ENCODE peak calls at places on chromosome 1, in five cellular contexts. One of them, this sample, is unnamed.

GRCh38 chr1:46053734-46054133 is 78.7 kb downstream of the PIK3R3 start:
- DNase-seq in K562: no peak
- DNase-seq in transverse colon: no peak
- DNase-seq in HCT116: no peak
- DNase-seq in suprapubic skin: no peak
- DNase-seq in this sample: no peak

GRCh38 chr1:25088946-25089345 is 143.4 kb downstream of the SYF2 start:
- DNase-seq in K562: no peak
- DNase-seq in transverse colon: no peak
- DNase-seq in HCT116: no peak
- DNase-seq in suprapubic skin: no peak
- DNase-seq in this sample: no peak

GRCh38 chr1:19066248-19066873 is 109.9 kb upstream of the IFFO2 start:
- DNase-seq in K562: no peak
- DNase-seq in transverse colon: peak
- DNase-seq in HCT116: no peak
- DNase-seq in suprapubic skin: no peak
- DNase-seq in this sample: no peak

GRCh38 chr1:219988387-219988786 is 57.9 kb downstream of the EPRS1 start:
- DNase-seq in K562: no peak
- DNase-seq in transverse colon: no peak
- DNase-seq in HCT116: no peak
- DNase-seq in suprapubic skin: no peak
- DNase-seq in this sample: no peak

GRCh38 chr1:24558902-24559791 is 3.3 kb downstream of the NCMAP start:
- DNase-seq in K562: no peak
- DNase-seq in transverse colon: peak
- DNase-seq in HCT116: peak
- DNase-seq in suprapubic skin: no peak
- DNase-seq in this sample: peak

GRCh38 chr1:156816561-156817328 is at the start of gene SH2D2A:
- DNase-seq in K562: peak
- DNase-seq in transverse colon: peak
- DNase-seq in HCT116: no peak
- DNase-seq in suprapubic skin: no peak
- DNase-seq in this sample: peak

GRCh38 chr1:193321242-193321842 is 134.9 kb upstream of the B3GALT2 start:
- DNase-seq in K562: no peak
- DNase-seq in transverse colon: no peak
- DNase-seq in HCT116: no peak
- DNase-seq in suprapubic skin: no peak
- DNase-seq in this sample: no peak

GRCh38 chr1:85258536-85259117 is 835 bp downstream of the C1orf52 start:
- DNase-seq in K562: no peak
- DNase-seq in transverse colon: no peak
- DNase-seq in HCT116: no peak
- DNase-seq in suprapubic skin: no peak
- DNase-seq in this sample: no peak

GRCh38 chr1:60255565-60255964 is 182.0 kb upstream of the C1orf87 start:
- DNase-seq in K562: no peak
- DNase-seq in transverse colon: no peak
- DNase-seq in HCT116: no peak
- DNase-seq in suprapubic skin: no peak
- DNase-seq in this sample: no peak

GRCh38 chr1:158969855-158970254 is 38.5 kb downstream of the PYHIN1 start:
- DNase-seq in K562: no peak
- DNase-seq in transverse colon: no peak
- DNase-seq in HCT116: no peak
- DNase-seq in suprapubic skin: no peak
- DNase-seq in this sample: no peak

GRCh38 chr1:17819129-17819802 is 64.1 kb downstream of the ACTL8 start:
- DNase-seq in K562: no peak
- DNase-seq in transverse colon: no peak
- DNase-seq in HCT116: no peak
- DNase-seq in suprapubic skin: no peak
- DNase-seq in this sample: peak

GRCh38 chr1:84960371-84960770 is 36.5 kb downstream of the MCOLN2 start:
- DNase-seq in K562: no peak
- DNase-seq in transverse colon: no peak
- DNase-seq in HCT116: no peak
- DNase-seq in suprapubic skin: no peak
- DNase-seq in this sample: no peak

GRCh38 chr1:44603718-44604117 is 70.6 kb downstream of the TMEM53 start:
- DNase-seq in K562: no peak
- DNase-seq in transverse colon: peak
- DNase-seq in HCT116: no peak
- DNase-seq in suprapubic skin: no peak
- DNase-seq in this sample: peak

GRCh38 chr1:71908871-71909390 is 373.4 kb downstream of the NEGR1 start:
- DNase-seq in K562: no peak
- DNase-seq in transverse colon: no peak
- DNase-seq in HCT116: no peak
- DNase-seq in suprapubic skin: no peak
- DNase-seq in this sample: no peak

GRCh38 chr1:224544276-224544675 is 71.8 kb upstream of the CNIH3 start:
- DNase-seq in K562: no peak
- DNase-seq in transverse colon: no peak
- DNase-seq in HCT116: no peak
- DNase-seq in suprapubic skin: no peak
- DNase-seq in this sample: no peak

GRCh38 chr1:224542783-224543440 is 73.2 kb upstream of the CNIH3 start:
- DNase-seq in K562: peak
- DNase-seq in transverse colon: no peak
- DNase-seq in HCT116: peak
- DNase-seq in suprapubic skin: no peak
- DNase-seq in this sample: no peak

GRCh38 chr1:224544711-224545110 is 71.4 kb upstream of the CNIH3 start:
- DNase-seq in K562: no peak
- DNase-seq in transverse colon: no peak
- DNase-seq in HCT116: no peak
- DNase-seq in suprapubic skin: no peak
- DNase-seq in this sample: no peak

GRCh38 chr1:224541901-224542610 is 74.1 kb upstream of the CNIH3 start:
- DNase-seq in K562: no peak
- DNase-seq in transverse colon: no peak
- DNase-seq in HCT116: no peak
- DNase-seq in suprapubic skin: no peak
- DNase-seq in this sample: no peak

GRCh38 chr1:224543453-224543852 is 72.7 kb upstream of the CNIH3 start:
- DNase-seq in K562: no peak
- DNase-seq in transverse colon: no peak
- DNase-seq in HCT116: no peak
- DNase-seq in suprapubic skin: no peak
- DNase-seq in this sample: no peak
- H3K27ac ChIP-seq in K562: peak
- H3K27ac ChIP-seq in transverse colon: no peak
- H3K27ac ChIP-seq in HCT116: peak
- H3K27ac ChIP-seq in suprapubic skin: peak
- H3K27ac ChIP-seq in this sample: no peak

DNA sequence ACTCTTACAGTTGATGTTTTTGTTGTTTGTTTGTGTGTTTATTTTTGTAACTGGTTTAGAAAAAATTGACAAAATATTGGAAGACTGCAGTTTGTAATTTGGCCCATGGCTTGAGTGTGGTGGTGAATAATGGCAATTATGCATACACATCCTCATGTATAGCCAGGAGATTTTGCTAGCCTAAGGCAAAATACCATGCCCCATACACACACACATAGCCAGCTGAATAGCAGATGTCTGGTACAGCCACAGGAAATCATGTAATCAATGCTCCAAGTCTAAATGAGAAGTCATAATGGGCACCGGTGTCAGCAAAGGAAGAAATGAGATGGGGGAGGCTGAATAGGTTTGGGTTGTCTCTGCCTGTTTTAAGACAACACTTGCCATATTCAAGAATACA is 135.2 kb upstream of the COA6 start:
- DNase-seq in K562: no peak
- DNase-seq in transverse colon: no peak
- DNase-seq in HCT116: no peak
- DNase-seq in suprapubic skin: no peak
- DNase-seq in this sample: no peak
- TF ChIP-seq POLR2A in K562: no peak
- TF ChIP-seq POLR2A in transverse colon: no peak
- TF ChIP-seq POLR2A in HCT116: no peak
- TF ChIP-seq POLR2A in suprapubic skin: no peak
- TF ChIP-seq POLR2A in this sample: no peak

GRCh38 chr1:186442651-186443114 is 18.2 kb downstream of the PDC start:
- DNase-seq in K562: no peak
- DNase-seq in transverse colon: no peak
- DNase-seq in HCT116: no peak
- DNase-seq in suprapubic skin: no peak
- DNase-seq in this sample: no peak
- TF ChIP-seq POLR2AphosphoS5 in K562: no peak
- TF ChIP-seq POLR2AphosphoS5 in transverse colon: no peak
- TF ChIP-seq POLR2AphosphoS5 in HCT116: no peak
- TF ChIP-seq POLR2AphosphoS5 in suprapubic skin: no peak
- TF ChIP-seq POLR2AphosphoS5 in this sample: no peak

GRCh38 chr1:78009836-78010235 is 5.1 kb downstream of the DNAJB4 start:
- DNase-seq in K562: no peak
- DNase-seq in transverse colon: no peak
- DNase-seq in HCT116: no peak
- DNase-seq in suprapubic skin: no peak
- DNase-seq in this sample: no peak

GRCh38 chr1:78005755-78006154 is 1.0 kb downstream of the DNAJB4 start:
- DNase-seq in K562: no peak
- DNase-seq in transverse colon: peak
- DNase-seq in HCT116: peak
- DNase-seq in suprapubic skin: no peak
- DNase-seq in this sample: no peak

GRCh38 chr1:78009276-78009675 is 4.5 kb downstream of the DNAJB4 start:
- DNase-seq in K562: no peak
- DNase-seq in transverse colon: no peak
- DNase-seq in HCT116: no peak
- DNase-seq in suprapubic skin: no peak
- DNase-seq in this sample: no peak

GRCh38 chr1:78006491-78006890 is 1.8 kb downstream of the DNAJB4 start:
- DNase-seq in K562: no peak
- DNase-seq in transverse colon: no peak
- DNase-seq in HCT116: no peak
- DNase-seq in suprapubic skin: no peak
- DNase-seq in this sample: no peak

DNA sequence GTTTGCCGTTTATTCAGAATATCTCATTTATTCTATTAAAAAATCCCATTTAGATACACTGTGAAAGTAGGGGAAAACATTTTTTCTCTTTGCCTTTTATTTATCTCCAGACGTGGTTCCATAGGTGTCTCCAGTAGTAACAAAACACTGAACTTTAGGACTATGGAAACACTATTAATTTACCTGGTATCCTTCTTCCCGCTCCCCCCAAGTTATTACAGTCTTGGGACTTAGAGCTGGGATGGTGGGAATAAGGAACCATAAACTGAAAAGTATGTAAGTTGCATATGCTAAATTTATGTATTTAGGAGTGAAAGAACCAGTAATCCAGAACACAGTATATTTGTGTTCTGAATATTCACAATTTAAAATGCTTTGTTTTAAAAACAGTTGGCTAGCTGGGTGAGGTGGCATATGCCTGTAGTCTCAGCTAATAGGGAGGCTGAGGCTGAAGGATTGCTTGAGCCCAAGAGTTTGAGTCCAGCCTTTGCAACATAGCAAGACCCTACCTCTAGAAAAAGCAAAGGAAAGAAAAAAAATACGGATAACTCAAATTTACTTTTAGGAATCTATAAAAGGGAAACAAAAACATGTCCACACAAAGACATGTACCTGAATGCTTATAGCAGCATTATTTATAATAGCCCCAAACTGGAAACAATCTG is 3.1 kb downstream of the DNAJB4 start:
- DNase-seq in K562: no peak
- DNase-seq in transverse colon: no peak
- DNase-seq in HCT116: no peak
- DNase-seq in suprapubic skin: no peak
- DNase-seq in this sample: no peak
- H3K27ac ChIP-seq in K562: peak
- H3K27ac ChIP-seq in transverse colon: peak
- H3K27ac ChIP-seq in HCT116: no peak
- H3K27ac ChIP-seq in suprapubic skin: no peak
- H3K27ac ChIP-seq in this sample: no peak